ENCODE peak calls at places on chromosome 11, in ten cellular contexts. One of them, this sample, is unnamed.

GRCh38 chr11:68106165-68106940 is 14.8 kb downstream of the CHKA start:
- ATAC-seq in T-cell: no peak
- ATAC-seq in omental fat pad: no peak
- ATAC-seq in activated CD8-positive, alpha-beta memory T cell treated with anti-CD3 and anti-CD28 coated beads, Interleukin-2, amount 10 ng/mL, durations not matched to agents 7 days and 5 days: no peak
- ATAC-seq in activated naive CD4-positive, alpha-beta T cell treated with anti-CD3 and anti-CD28 coated beads, Interleukin-2, amount 50 U/mL, for 72 hours: no peak
- ATAC-seq in gastrocnemius medialis: no peak
- ATAC-seq in activated T-cell treated with anti-CD3 and anti-CD28 coated beads, Interleukin-2, amount 50 U/mL, for 4 hours: no peak
- ATAC-seq in GM12878: no peak
- ATAC-seq in activated naive CD8-positive, alpha-beta T cell treated with anti-CD3 and anti-CD28 coated beads, Interleukin-2, amount 10 ng/mL, durations not matched to agents 7 days and 5 days: no peak
- ATAC-seq in HCT116: no peak
- ATAC-seq in this sample: peak

GRCh38 chr11:11586465-11586864 is 35.3 kb downstream of the GALNT18 start:
- ATAC-seq in activated T-cell treated with anti-CD3 and anti-CD28 coated beads, Interleukin-2, amount 50 U/mL, for 4 hours: no peak
- ATAC-seq in omental fat pad: no peak
- ATAC-seq in activated naive CD4-positive, alpha-beta T cell treated with anti-CD3 and anti-CD28 coated beads, Interleukin-2, amount 50 U/mL, for 72 hours: no peak
- ATAC-seq in activated naive CD8-positive, alpha-beta T cell treated with anti-CD3 and anti-CD28 coated beads, Interleukin-2, amount 10 ng/mL, durations not matched to agents 7 days and 5 days: no peak
- ATAC-seq in gastrocnemius medialis: no peak
- ATAC-seq in HCT116: no peak
- ATAC-seq in activated CD8-positive, alpha-beta memory T cell treated with anti-CD3 and anti-CD28 coated beads, Interleukin-2, amount 10 ng/mL, durations not matched to agents 7 days and 5 days: no peak
- ATAC-seq in T-cell: no peak
- ATAC-seq in GM12878: no peak
- ATAC-seq in this sample: no peak

GRCh38 chr11:1456166-1456565 is 30.4 kb downstream of the MOB2 start:
- ATAC-seq in activated naive CD4-positive, alpha-beta T cell treated with anti-CD3 and anti-CD28 coated beads, Interleukin-2, amount 50 U/mL, for 72 hours: no peak
- ATAC-seq in HCT116: no peak
- ATAC-seq in T-cell: no peak
- ATAC-seq in activated T-cell treated with anti-CD3 and anti-CD28 coated beads, Interleukin-2, amount 50 U/mL, for 4 hours: no peak
- ATAC-seq in GM12878: no peak
- ATAC-seq in activated CD8-positive, alpha-beta memory T cell treated with anti-CD3 and anti-CD28 coated beads, Interleukin-2, amount 10 ng/mL, durations not matched to agents 7 days and 5 days: no peak
- ATAC-seq in omental fat pad: no peak
- ATAC-seq in gastrocnemius medialis: no peak
- ATAC-seq in activated naive CD8-positive, alpha-beta T cell treated with anti-CD3 and anti-CD28 coated beads, Interleukin-2, amount 10 ng/mL, durations not matched to agents 7 days and 5 days: no peak
- ATAC-seq in this sample: no peak

GRCh38 chr11:7536102-7536501 is 22.3 kb downstream of the PPFIBP2 start:
- ATAC-seq in activated naive CD4-positive, alpha-beta T cell treated with anti-CD3 and anti-CD28 coated beads, Interleukin-2, amount 50 U/mL, for 72 hours: no peak
- ATAC-seq in activated naive CD8-positive, alpha-beta T cell treated with anti-CD3 and anti-CD28 coated beads, Interleukin-2, amount 10 ng/mL, durations not matched to agents 7 days and 5 days: peak
- ATAC-seq in activated T-cell treated with anti-CD3 and anti-CD28 coated beads, Interleukin-2, amount 50 U/mL, for 4 hours: peak
- ATAC-seq in activated CD8-positive, alpha-beta memory T cell treated with anti-CD3 and anti-CD28 coated beads, Interleukin-2, amount 10 ng/mL, durations not matched to agents 7 days and 5 days: peak
- ATAC-seq in omental fat pad: no peak
- ATAC-seq in HCT116: peak
- ATAC-seq in gastrocnemius medialis: peak
- ATAC-seq in T-cell: no peak
- ATAC-seq in GM12878: no peak
- ATAC-seq in this sample: no peak

GRCh38 chr11:74925281-74925680 is 23.6 kb downstream of the XRRA1 start:
- ATAC-seq in HCT116: no peak
- ATAC-seq in activated naive CD4-positive, alpha-beta T cell treated with anti-CD3 and anti-CD28 coated beads, Interleukin-2, amount 50 U/mL, for 72 hours: no peak
- ATAC-seq in GM12878: no peak
- ATAC-seq in activated CD8-positive, alpha-beta memory T cell treated with anti-CD3 and anti-CD28 coated beads, Interleukin-2, amount 10 ng/mL, durations not matched to agents 7 days and 5 days: no peak
- ATAC-seq in activated T-cell treated with anti-CD3 and anti-CD28 coated beads, Interleukin-2, amount 50 U/mL, for 4 hours: no peak
- ATAC-seq in T-cell: no peak
- ATAC-seq in omental fat pad: peak
- ATAC-seq in gastrocnemius medialis: no peak
- ATAC-seq in activated naive CD8-positive, alpha-beta T cell treated with anti-CD3 and anti-CD28 coated beads, Interleukin-2, amount 10 ng/mL, durations not matched to agents 7 days and 5 days: no peak
- ATAC-seq in this sample: no peak

GRCh38 chr11:12802418-12803085 is 128.3 kb downstream of the TEAD1 start:
- ATAC-seq in T-cell: no peak
- ATAC-seq in HCT116: peak
- ATAC-seq in omental fat pad: peak
- ATAC-seq in gastrocnemius medialis: no peak
- ATAC-seq in activated naive CD4-positive, alpha-beta T cell treated with anti-CD3 and anti-CD28 coated beads, Interleukin-2, amount 50 U/mL, for 72 hours: peak
- ATAC-seq in activated CD8-positive, alpha-beta memory T cell treated with anti-CD3 and anti-CD28 coated beads, Interleukin-2, amount 10 ng/mL, durations not matched to agents 7 days and 5 days: no peak
- ATAC-seq in GM12878: no peak
- ATAC-seq in activated T-cell treated with anti-CD3 and anti-CD28 coated beads, Interleukin-2, amount 50 U/mL, for 4 hours: no peak
- ATAC-seq in activated naive CD8-positive, alpha-beta T cell treated with anti-CD3 and anti-CD28 coated beads, Interleukin-2, amount 10 ng/mL, durations not matched to agents 7 days and 5 days: no peak
- ATAC-seq in this sample: peak

GRCh38 chr11:102229510-102230119 is 87.7 kb upstream of the BIRC3 start:
- ATAC-seq in activated CD8-positive, alpha-beta memory T cell treated with anti-CD3 and anti-CD28 coated beads, Interleukin-2, amount 10 ng/mL, durations not matched to agents 7 days and 5 days: no peak
- ATAC-seq in HCT116: no peak
- ATAC-seq in gastrocnemius medialis: no peak
- ATAC-seq in omental fat pad: no peak
- ATAC-seq in T-cell: no peak
- ATAC-seq in activated T-cell treated with anti-CD3 and anti-CD28 coated beads, Interleukin-2, amount 50 U/mL, for 4 hours: no peak
- ATAC-seq in GM12878: no peak
- ATAC-seq in activated naive CD8-positive, alpha-beta T cell treated with anti-CD3 and anti-CD28 coated beads, Interleukin-2, amount 10 ng/mL, durations not matched to agents 7 days and 5 days: no peak
- ATAC-seq in activated naive CD4-positive, alpha-beta T cell treated with anti-CD3 and anti-CD28 coated beads, Interleukin-2, amount 50 U/mL, for 72 hours: no peak
- ATAC-seq in this sample: no peak

GRCh38 chr11:34395916-34396555 is 38.2 kb upstream of the ABTB2 start:
- ATAC-seq in activated CD8-positive, alpha-beta memory T cell treated with anti-CD3 and anti-CD28 coated beads, Interleukin-2, amount 10 ng/mL, durations not matched to agents 7 days and 5 days: no peak
- ATAC-seq in GM12878: no peak
- ATAC-seq in T-cell: no peak
- ATAC-seq in gastrocnemius medialis: no peak
- ATAC-seq in HCT116: no peak
- ATAC-seq in omental fat pad: no peak
- ATAC-seq in activated T-cell treated with anti-CD3 and anti-CD28 coated beads, Interleukin-2, amount 50 U/mL, for 4 hours: no peak
- ATAC-seq in activated naive CD8-positive, alpha-beta T cell treated with anti-CD3 and anti-CD28 coated beads, Interleukin-2, amount 10 ng/mL, durations not matched to agents 7 days and 5 days: no peak
- ATAC-seq in activated naive CD4-positive, alpha-beta T cell treated with anti-CD3 and anti-CD28 coated beads, Interleukin-2, amount 50 U/mL, for 72 hours: no peak
- ATAC-seq in this sample: peak

GRCh38 chr11:31959711-31960110 is 131.2 kb upstream of the RCN1 start:
- ATAC-seq in activated naive CD8-positive, alpha-beta T cell treated with anti-CD3 and anti-CD28 coated beads, Interleukin-2, amount 10 ng/mL, durations not matched to agents 7 days and 5 days: no peak
- ATAC-seq in activated naive CD4-positive, alpha-beta T cell treated with anti-CD3 and anti-CD28 coated beads, Interleukin-2, amount 50 U/mL, for 72 hours: no peak
- ATAC-seq in HCT116: no peak
- ATAC-seq in T-cell: no peak
- ATAC-seq in GM12878: no peak
- ATAC-seq in activated T-cell treated with anti-CD3 and anti-CD28 coated beads, Interleukin-2, amount 50 U/mL, for 4 hours: no peak
- ATAC-seq in omental fat pad: no peak
- ATAC-seq in activated CD8-positive, alpha-beta memory T cell treated with anti-CD3 and anti-CD28 coated beads, Interleukin-2, amount 10 ng/mL, durations not matched to agents 7 days and 5 days: no peak
- ATAC-seq in gastrocnemius medialis: no peak
- ATAC-seq in this sample: peak

GRCh38 chr11:130427581-130428211 is 713 bp downstream of the ADAMTS8 start:
- ATAC-seq in activated naive CD4-positive, alpha-beta T cell treated with anti-CD3 and anti-CD28 coated beads, Interleukin-2, amount 50 U/mL, for 72 hours: no peak
- ATAC-seq in activated naive CD8-positive, alpha-beta T cell treated with anti-CD3 and anti-CD28 coated beads, Interleukin-2, amount 10 ng/mL, durations not matched to agents 7 days and 5 days: no peak
- ATAC-seq in HCT116: no peak
- ATAC-seq in GM12878: no peak
- ATAC-seq in activated CD8-positive, alpha-beta memory T cell treated with anti-CD3 and anti-CD28 coated beads, Interleukin-2, amount 10 ng/mL, durations not matched to agents 7 days and 5 days: peak
- ATAC-seq in T-cell: no peak
- ATAC-seq in activated T-cell treated with anti-CD3 and anti-CD28 coated beads, Interleukin-2, amount 50 U/mL, for 4 hours: peak
- ATAC-seq in gastrocnemius medialis: no peak
- ATAC-seq in omental fat pad: no peak
- ATAC-seq in this sample: no peak

GRCh38 chr11:103867481-103867880 is 169.0 kb upstream of the DDI1 start:
- ATAC-seq in T-cell: no peak
- ATAC-seq in GM12878: no peak
- ATAC-seq in activated naive CD4-positive, alpha-beta T cell treated with anti-CD3 and anti-CD28 coated beads, Interleukin-2, amount 50 U/mL, for 72 hours: no peak
- ATAC-seq in activated CD8-positive, alpha-beta memory T cell treated with anti-CD3 and anti-CD28 coated beads, Interleukin-2, amount 10 ng/mL, durations not matched to agents 7 days and 5 days: no peak
- ATAC-seq in omental fat pad: no peak
- ATAC-seq in gastrocnemius medialis: no peak
- ATAC-seq in activated T-cell treated with anti-CD3 and anti-CD28 coated beads, Interleukin-2, amount 50 U/mL, for 4 hours: no peak
- ATAC-seq in activated naive CD8-positive, alpha-beta T cell treated with anti-CD3 and anti-CD28 coated beads, Interleukin-2, amount 10 ng/mL, durations not matched to agents 7 days and 5 days: no peak
- ATAC-seq in HCT116: no peak
- ATAC-seq in this sample: no peak

GRCh38 chr11:12441081-12441801 is 63.9 kb downstream of the PARVA start:
- ATAC-seq in omental fat pad: no peak
- ATAC-seq in activated naive CD4-positive, alpha-beta T cell treated with anti-CD3 and anti-CD28 coated beads, Interleukin-2, amount 50 U/mL, for 72 hours: no peak
- ATAC-seq in GM12878: no peak
- ATAC-seq in HCT116: no peak
- ATAC-seq in gastrocnemius medialis: no peak
- ATAC-seq in T-cell: no peak
- ATAC-seq in activated CD8-positive, alpha-beta memory T cell treated with anti-CD3 and anti-CD28 coated beads, Interleukin-2, amount 10 ng/mL, durations not matched to agents 7 days and 5 days: no peak
- ATAC-seq in activated naive CD8-positive, alpha-beta T cell treated with anti-CD3 and anti-CD28 coated beads, Interleukin-2, amount 10 ng/mL, durations not matched to agents 7 days and 5 days: no peak
- ATAC-seq in activated T-cell treated with anti-CD3 and anti-CD28 coated beads, Interleukin-2, amount 50 U/mL, for 4 hours: no peak
- ATAC-seq in this sample: no peak

This sample was measured in esophagus mucosa.